ENCODE peak calls at places on chromosomes 16 and 17, in seven cellular contexts. L is bronchial epithelial cell, V is GM23248, K is AG10803, G is AG04450, N is left ventricle myocardium inferior, X is PC-3. J is an unnamed sample.

GRCh38 chr17:76063880-76064546 is 8.3 kb downstream of the SRP68 start:
- DNase-seq in L (no peak), V (no peak), K (no peak), G (no peak), N (no peak), X (no peak), J (no peak)

GRCh38 chr17:70344356-70345060 is 175.2 kb downstream of the KCNJ2 start:
- DNase-seq in L (peak; percentile 12), V (peak; percentile 35), K (no peak), G (no peak), N (no peak), X (peak; percentile 26), J (no peak)

GRCh38 chr17:27533068-27533397 is 76.8 kb downstream of the KSR1 start:
- DNase-seq in L (no peak), V (no peak), K (no peak), G (no peak), N (no peak), X (no peak), J (no peak)

GRCh38 chr16:16025214-16025968 is 76.0 kb downstream of the ABCC1 start:
- DNase-seq in L (peak; percentile 14), V (peak; percentile 98), K (peak; percentile 86), G (peak; percentile 79), N (no peak), X (peak; percentile 70), J (peak; percentile 78)

GRCh38 chr17:45043268-45043681 is 8.2 kb downstream of the DCAKD start:
- DNase-seq in L (peak; percentile 46), V (peak; percentile 20), K (peak; percentile 65), G (no peak), N (peak; percentile 57), X (no peak), J (no peak)

GRCh38 chr17:79388556-79389295 is 222.1 kb downstream of the RBFOX3 start:
- DNase-seq in L (peak; percentile 20), V (peak; percentile 73), K (peak; percentile 38), G (no peak), N (peak; percentile 50), X (peak; percentile 74), J (no peak)

GRCh38 chr16:77967054-77968035 is 55.0 kb upstream of the CLEC3A start:
- DNase-seq in L (no peak), V (no peak), K (no peak), G (no peak), N (no peak), X (no peak), J (no peak)

GRCh38 chr17:35148144-35148543 is 527 bp downstream of the UNC45B start:
- DNase-seq in L (no peak), V (no peak), K (no peak), G (no peak), N (no peak), X (no peak), J (no peak)

GRCh38 chr17:3687949-3688614 is 7.9 kb downstream of the P2RX5 start:
- DNase-seq in L (no peak), V (peak; percentile 39), K (no peak), G (no peak), N (no peak), X (no peak), J (no peak)

GRCh38 chr16:89022051-89022836 is 45.2 kb upstream of the CBFA2T3 start:
- DNase-seq in L (no peak), V (no peak), K (no peak), G (no peak), N (no peak), X (no peak), J (no peak)

GRCh38 chr17:56973520-56973919 is 4.4 kb upstream of the SCPEP1 start:
- DNase-seq in L (peak; percentile 89), V (peak; percentile 58), K (no peak), G (no peak), N (no peak), X (peak; percentile 89), J (no peak)

GRCh38 chr17:58677204-58677880 is 14.5 kb downstream of the TEX14 start:
- DNase-seq in L (peak; percentile 49), V (peak; percentile 17), K (no peak), G (no peak), N (no peak), X (peak; percentile 96), J (no peak)

GRCh38 chr16:8632675-8633182 is 11.2 kb downstream of the METTL22 start:
- DNase-seq in L (no peak), V (no peak), K (no peak), G (no peak), N (no peak), X (no peak), J (no peak)

GRCh38 chr17:44894642-44895041 is 4.6 kb downstream of the EFTUD2 start:
- DNase-seq in L (no peak), V (no peak), K (no peak), G (no peak), N (no peak), X (no peak), J (no peak)

GRCh38 chr17:869067-869466 is 86.9 kb downstream of the MRM3 start:
- DNase-seq in L (no peak), V (peak; percentile 92), K (peak; percentile 82), G (no peak), N (peak; percentile 71), X (no peak), J (peak; percentile 54)

GRCh38 chr17:2697611-2698162 is 13.9 kb downstream of the CLUH start:
- DNase-seq in L (no peak), V (no peak), K (no peak), G (no peak), N (no peak), X (no peak), J (no peak)

GRCh38 chr16:20899503-20900298 is 457 bp downstream of the DCUN1D3 start:
- DNase-seq in L (no peak), V (peak; percentile 48), K (no peak), G (no peak), N (peak; percentile 21), X (no peak), J (no peak)

GRCh38 chr17:61537264-61537771 is 53.7 kb downstream of the NACA2 start:
- DNase-seq in L (no peak), V (no peak), K (no peak), G (no peak), N (no peak), X (no peak), J (no peak)

GRCh38 chr16:85225721-85226120 is 113.4 kb upstream of the CIBAR2 start:
- DNase-seq in L (no peak), V (no peak), K (no peak), G (no peak), N (no peak), X (no peak), J (no peak)

GRCh38 chr17:59333845-59334244 is 2.4 kb downstream of the YPEL2 start:
- DNase-seq in L (no peak), V (no peak), K (no peak), G (no peak), N (no peak), X (no peak), J (no peak)

GRCh38 chr16:66996324-66996982 is 8.1 kb downstream of the CES4A start:
- DNase-seq in L (peak; percentile 58), V (peak; percentile 90), K (peak; percentile 81), G (peak; percentile 39), N (peak; percentile 29), X (peak; percentile 39), J (peak; percentile 65)

GRCh38 chr17:21452377-21453143 is 76.4 kb downstream of the KCNJ12 start:
- DNase-seq in L (peak; percentile 53), V (peak; percentile 78), K (peak; percentile 71), G (peak; percentile 41), N (peak; percentile 49), X (peak; percentile 54), J (peak; percentile 26)
- H3K4me3 ChIP-seq in L (peak overlapping the region; percentile 14), V (peak overlapping the region; percentile 50), K (peak overlapping the region; percentile 50), G (peak overlapping the region; percentile 41), N (peak overlapping the region; percentile 65), X (no peak overlapping the region), J (peak overlapping the region; percentile 37)

DNA sequence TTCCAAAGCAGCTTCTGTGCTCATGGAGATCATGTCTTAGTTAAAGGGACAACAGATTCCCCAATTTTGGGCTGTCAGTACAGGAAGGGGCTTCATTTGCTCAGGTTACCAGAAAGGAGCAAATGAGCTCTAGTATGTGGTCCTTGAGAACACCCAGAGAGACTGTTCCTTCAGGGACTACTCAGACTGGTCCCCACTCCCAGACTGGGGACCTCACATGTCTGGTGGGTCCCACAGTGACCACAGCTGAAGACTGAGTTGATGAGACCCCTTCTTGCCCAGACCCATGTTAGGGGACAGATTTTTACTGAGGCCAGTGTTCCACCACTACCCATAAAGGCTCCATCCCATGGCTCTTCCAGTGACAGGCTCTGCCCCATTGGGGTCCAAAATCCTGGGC is 1695.2 kb downstream of the TP53TG3F start:
- DNase-seq in L (no peak), V (no peak), K (no peak), G (no peak), N (no peak), X (no peak), J (no peak)
- H3K4me3 ChIP-seq in L (no peak overlapping the region), V (no peak overlapping the region), K (no peak overlapping the region), G (no peak overlapping the region), N (no peak overlapping the region), X (no peak overlapping the region), J (no peak overlapping the region)

GRCh38 chr17:36602030-36602737 is 801 bp downstream of the MRM1 start:
- DNase-seq in L (no peak), V (peak; percentile 54), K (no peak), G (no peak), N (no peak), X (peak; percentile 3), J (no peak)

GRCh38 chr17:36600477-36600876 is 906 bp upstream of the MRM1 start:
- DNase-seq in L (no peak), V (no peak), K (no peak), G (no peak), N (no peak), X (no peak), J (no peak)

GRCh38 chr17:36601303-36602029 is at the start of gene MRM1:
- DNase-seq in L (peak; percentile 78), V (peak; percentile 96), K (peak; percentile 87), G (peak; percentile 76), N (peak; percentile 94), X (peak; percentile 87), J (peak; percentile 53)

GRCh38 chr17:36600936-36601302 is 464 bp upstream of the MRM1 start:
- DNase-seq in L (no peak), V (peak; percentile 56), K (no peak), G (no peak), N (no peak), X (no peak), J (no peak)

GRCh38 chr17:36602924-36603384 is 1.6 kb downstream of the MRM1 start:
- DNase-seq in L (peak; percentile 60), V (peak; percentile 71), K (peak; percentile 61), G (peak; percentile 29), N (no peak), X (peak; percentile 72), J (no peak)
- H3K4me3 ChIP-seq in L (peak overlapping the region; percentile 81), V (peak overlapping the region; percentile 79), K (peak overlapping the region; percentile 95), G (peak overlapping the region; percentile 95), N (peak overlapping the region; percentile 89), X (peak overlapping the region; percentile 80), J (peak overlapping the region; percentile 95)

GRCh38 chr16:28495795-28496749 is 1.6 kb downstream of the APOBR start:
- DNase-seq in L (no peak), V (no peak), K (no peak), G (no peak), N (no peak), X (no peak), J (no peak)

GRCh38 chr16:28491970-28492474 is at the start of gene CLN3:
- DNase-seq in L (peak; percentile 86), V (peak; percentile 97), K (peak; percentile 95), G (peak; percentile 86), N (peak; percentile 91), X (peak; percentile 82), J (peak; percentile 83)

GRCh38 chr16:28492511-28492910 is 637 bp upstream of the CLN3 start:
- DNase-seq in L (no peak), V (no peak), K (no peak), G (no peak), N (no peak), X (no peak), J (no peak)

GRCh38 chr16:28495098-28495793 is 803 bp downstream of the APOBR start:
- DNase-seq in L (no peak), V (no peak), K (no peak), G (no peak), N (no peak), X (no peak), J (no peak)

GRCh38 chr16:28494141-28494851 is at the start of gene APOBR:
- DNase-seq in L (no peak), V (no peak), K (no peak), G (no peak), N (peak; percentile 30), X (no peak), J (no peak)
- H3K4me3 ChIP-seq in L (no peak within 1 kb of the TSS), V (no peak within 1 kb of the TSS), K (no peak within 1 kb of the TSS), G (no peak within 1 kb of the TSS), N (peak within 1 kb of the TSS; percentile 44), X (no peak within 1 kb of the TSS), J (no peak within 1 kb of the TSS)

J was measured in skeletal muscle cell.